ENCODE peak calls at places on chromosomes 6 and 20, in seven cellular contexts. L is activated CD4-positive, alpha-beta T cell treated with anti-CD3 and anti-CD28 coated beads, Interleukin-2, amount 10 ng/mL, durations not matched to agents 7 days and 5 days; W is body of pancreas; F is HFFc6; J is NCI-H345; G is NCI-H1417; H is T-helper 1 cell. I is an unnamed sample.

GRCh38 chr20:33279261-33279910 is 3.6 kb upstream of the BPIFB1 start:
- DNase-seq in G (peak; percentile 37), L (no peak), W (no peak), J (no peak), F (no peak), H (no peak), I (no peak)

GRCh38 chr6:15536201-15536955 is 126.5 kb downstream of the DTNBP1 start:
- DNase-seq in J (no peak), H (no peak), G (no peak), L (no peak), F (no peak), W (no peak), I (no peak)

GRCh38 chr6:158285321-158285960 is 26.8 kb upstream of the TULP4 start:
- DNase-seq in L (no peak), J (no peak), H (no peak), F (no peak), G (no peak), W (no peak), I (no peak)

GRCh38 chr6:143674466-143675114 is 3.2 kb upstream of the PHACTR2 start:
- DNase-seq in L (no peak), H (no peak), F (no peak), G (no peak), W (no peak), J (no peak), I (no peak)

GRCh38 chr6:159913375-159913774 is 22.6 kb downstream of the MAS1 start:
- DNase-seq in L (no peak), F (no peak), H (no peak), J (no peak), G (no peak), W (no peak), I (no peak)

GRCh38 chr6:116398366-116399005 is 27.7 kb downstream of the DSE start:
- DNase-seq in J (no peak), L (no peak), G (no peak), W (no peak), F (peak; percentile 37), H (no peak), I (no peak)

GRCh38 chr6:143139239-143139784 is 78.6 kb downstream of the AIG1 start:
- DNase-seq in F (no peak), W (no peak), H (no peak), J (no peak), G (no peak), L (no peak), I (no peak)

GRCh38 chr20:41734506-41734945 is 116.3 kb upstream of the CHD6 start:
- DNase-seq in W (peak; percentile 55), J (peak; percentile 59), G (peak; percentile 36), H (peak; percentile 8), F (peak; percentile 34), L (peak; percentile 36), I (no peak)

GRCh38 chr20:19566226-19566960 is 191.7 kb upstream of the RIN2 start:
- DNase-seq in L (no peak), G (no peak), W (no peak), F (no peak), J (no peak), H (no peak), I (no peak)

GRCh38 chr6:152267967-152268845 is 369.0 kb downstream of the SYNE1 start:
- DNase-seq in W (no peak), F (no peak), G (peak; percentile 34), L (peak; percentile 37), J (peak; percentile 14), H (peak; percentile 18), I (peak; percentile 38)

GRCh38 chr6:160147146-160147536 is 25.5 kb downstream of the SLC22A1 start:
- DNase-seq in H (no peak), F (no peak), G (no peak), J (no peak), L (no peak), W (no peak), I (no peak)

GRCh38 chr20:32358883-32359632 is 927 bp downstream of the ASXL1 start:
- DNase-seq in J (peak; percentile 70), L (peak; percentile 79), H (peak; percentile 68), F (no peak), G (peak; percentile 43), W (peak; percentile 77), I (peak; percentile 92)

I was measured in osteoblast.